ENCODE peak calls at places on chromosome 22, in four cellular contexts. I, S, J and Y are unnamed samples.

GRCh38 chr22:46069518-46070214 is 80.7 kb upstream of the PPARA start:
- DNase-seq in I (peak; percentile 94), S (peak; percentile 91), J (peak; percentile 91), Y (peak; percentile 95)

GRCh38 chr22:49023161-49023878 is 804.4 kb downstream of the BRD1 start:
- DNase-seq in I (no peak), S (no peak), J (peak; percentile 36), Y (no peak)

GRCh38 chr22:28560005-28560742 is 119.5 kb downstream of the TTC28 start:
- DNase-seq in I (no peak), S (peak; percentile 76), J (no peak), Y (no peak)

GRCh38 chr22:44838316-44839016 is 86.1 kb downstream of the ARHGAP8 start:
- DNase-seq in I (no peak), S (no peak), J (no peak), Y (no peak)

GRCh38 chr22:26283330-26283729 is 114.1 kb downstream of the SEZ6L start:
- DNase-seq in I (no peak), S (no peak), J (no peak), Y (no peak)

GRCh38 chr22:47205562-47205961 is 443.1 kb downstream of the TBC1D22A start:
- DNase-seq in I (peak; percentile 53), S (no peak), J (no peak), Y (no peak)

GRCh38 chr22:28955817-28956216 is 72.4 kb downstream of the ZNRF3 start:
- DNase-seq in I (no peak), S (peak; percentile 33), J (peak; percentile 78), Y (no peak)

GRCh38 chr22:32475428-32476010 is 908 bp downstream of the FBXO7 start:
- DNase-seq in I (peak; percentile 65), S (peak; percentile 51), J (peak; percentile 70), Y (peak; percentile 28)

GRCh38 chr22:29031236-29031982 is 30.2 kb downstream of the C22orf31 start:
- DNase-seq in I (peak; percentile 90), S (peak; percentile 99), J (peak; percentile 62), Y (peak; percentile 84)

GRCh38 chr22:48565901-48566501 is 1261.7 kb downstream of the BRD1 start:
- DNase-seq in I (no peak), S (no peak), J (no peak), Y (no peak)

GRCh38 chr22:30015846-30016245 is 64.4 kb upstream of the HORMAD2 start:
- DNase-seq in I (no peak), S (peak; percentile 93), J (no peak), Y (no peak)

GRCh38 chr22:45965565-45965962 is 11.4 kb downstream of the WNT7B start:
- DNase-seq in I (no peak), S (no peak), J (no peak), Y (no peak)

GRCh38 chr22:17872491-17872890 is 98.2 kb upstream of the BID start:
- DNase-seq in I (no peak), S (peak; percentile 68), J (no peak), Y (no peak)

GRCh38 chr22:48060266-48060665 is 1297.8 kb downstream of the TBC1D22A start:
- DNase-seq in I (no peak), S (no peak), J (no peak), Y (no peak)

GRCh38 chr22:46828323-46829139 is 66.1 kb downstream of the TBC1D22A start:
- DNase-seq in I (no peak), S (no peak), J (no peak), Y (no peak)

GRCh38 chr22:47395481-47395880 is 633.0 kb downstream of the TBC1D22A start:
- DNase-seq in I (no peak), S (peak; percentile 19), J (peak; percentile 42), Y (no peak)

GRCh38 chr22:45290410-45290936 is 5.7 kb downstream of the UPK3A start:
- DNase-seq in I (no peak), S (peak; percentile 54), J (peak; percentile 75), Y (peak; percentile 26)

GRCh38 chr22:42604403-42604802 is 10.3 kb downstream of the POLDIP3 start:
- DNase-seq in I (no peak), S (peak; percentile 59), J (no peak), Y (no peak)

GRCh38 chr22:25202290-25202921 is 2.7 kb downstream of the CRYBB3 start:
- DNase-seq in I (peak; percentile 63), S (peak; percentile 28), J (peak; percentile 72), Y (peak; percentile 78)

GRCh38 chr22:28600546-28601143 is 79.0 kb downstream of the TTC28 start:
- DNase-seq in I (no peak), S (peak; percentile 43), J (no peak), Y (peak; percentile 21)

GRCh38 chr22:46549971-46550641 is 12.7 kb upstream of the CELSR1 start:
- DNase-seq in I (no peak), S (no peak), J (no peak), Y (no peak)

GRCh38 chr22:41099036-41099435 is 6.6 kb downstream of the EP300 start:
- DNase-seq in I (no peak), S (no peak), J (no peak), Y (no peak)

GRCh38 chr22:17960695-17961442 is 63.5 kb downstream of the MICAL3 start:
- DNase-seq in I (no peak), S (no peak), J (no peak), Y (no peak)

GRCh38 chr22:17269224-17269606 is 50.0 kb upstream of the ADA2 start:
- DNase-seq in I (no peak), S (no peak), J (no peak), Y (no peak)

GRCh38 chr22:32518848-32519247 is 44.2 kb downstream of the FBXO7 start:
- DNase-seq in I (no peak), S (no peak), J (no peak), Y (no peak)

GRCh38 chr22:17984114-17984513 is 40.2 kb downstream of the MICAL3 start:
- DNase-seq in I (no peak), S (no peak), J (no peak), Y (no peak)

GRCh38 chr22:44538518-44539315 is 40.7 kb upstream of the RTL6 start:
- DNase-seq in I (no peak), S (no peak), J (no peak), Y (no peak)

GRCh38 chr22:49999901-50000586 is 12.5 kb downstream of the IL17REL start:
- DNase-seq in I (no peak), S (no peak), J (peak; percentile 39), Y (no peak)

GRCh38 chr22:34696557-34696956 is 369.4 kb upstream of the ISX start:
- DNase-seq in I (no peak), S (no peak), J (no peak), Y (no peak)

GRCh38 chr22:50260434-50260800 is 1.1 kb downstream of the MAPK12 start:
- DNase-seq in I (no peak), S (peak; percentile 27), J (no peak), Y (no peak)

GRCh38 chr22:26606611-26607010 is 11.2 kb downstream of the CRYBB1 start:
- DNase-seq in I (no peak), S (peak; percentile 86), J (no peak), Y (no peak)

GRCh38 chr22:44425356-44425755 is 72.7 kb downstream of the RTL6 start:
- DNase-seq in I (no peak), S (no peak), J (no peak), Y (no peak)

GRCh38 chr22:32994046-32994827 is 63.9 kb downstream of the SYN3 start:
- DNase-seq in I (no peak), S (no peak), J (no peak), Y (no peak)

GRCh38 chr22:43894122-43894521 is 2.3 kb upstream of the PNPLA5 start:
- DNase-seq in I (no peak), S (no peak), J (no peak), Y (no peak)

GRCh38 chr22:45441158-45441557 is 27.7 kb downstream of the RIBC2 start:
- DNase-seq in I (peak; percentile 77), S (peak; percentile 51), J (peak; percentile 65), Y (peak; percentile 73)

GRCh38 chr22:49367016-49367697 is 460.5 kb downstream of the BRD1 start:
- DNase-seq in I (peak; percentile 43), S (no peak), J (peak; percentile 23), Y (no peak)

GRCh38 chr22:31345331-31346254 is 553 bp downstream of the PATZ1 start:
- DNase-seq in I (peak; percentile 83), S (peak; percentile 84), J (peak; percentile 93), Y (peak; percentile 88)

GRCh38 chr22:20752104-20752741 is 21.7 kb upstream of the SERPIND1 start:
- DNase-seq in I (no peak), S (no peak), J (no peak), Y (no peak)

GRCh38 chr22:20752873-20753272 is 21.0 kb upstream of the SERPIND1 start:
- DNase-seq in I (no peak), S (no peak), J (no peak), Y (no peak)

GRCh38 chr22:20750461-20751184 is 23.3 kb upstream of the SERPIND1 start:
- DNase-seq in I (peak; percentile 69), S (peak; percentile 86), J (peak; percentile 75), Y (peak; percentile 64)

GRCh38 chr22:20749453-20749852 is 24.5 kb upstream of the SERPIND1 start:
- DNase-seq in I (no peak), S (no peak), J (no peak), Y (no peak)

GRCh38 chr22:20751185-20751851 is 22.6 kb upstream of the SERPIND1 start:
- DNase-seq in I (no peak), S (no peak), J (no peak), Y (no peak)
- TF ChIP-seq CTCF in I (no peak), S (no peak), J (no peak), Y (no peak)

GRCh38 chr22:36737776-36738175 is 34.2 kb upstream of the CACNG2 start:
- DNase-seq in I (peak; percentile 64), S (no peak), J (peak; percentile 61), Y (no peak)
- TF ChIP-seq CTCF in I (no peak), S (no peak), J (no peak), Y (no peak)

GRCh38 chr22:37044634-37045625 is 6.6 kb upstream of the KCTD17 start:
- DNase-seq in I (no peak), S (no peak), J (no peak), Y (no peak)

GRCh38 chr22:37046589-37046988 is 5.0 kb upstream of the KCTD17 start:
- DNase-seq in I (no peak), S (no peak), J (no peak), Y (no peak)

GRCh38 chr22:37045958-37046357 is 5.6 kb upstream of the KCTD17 start:
- DNase-seq in I (no peak), S (peak; percentile 53), J (no peak), Y (no peak)

GRCh38 chr22:37043214-37043827 is 8.2 kb upstream of the KCTD17 start:
- DNase-seq in I (no peak), S (no peak), J (no peak), Y (no peak)

GRCh38 chr22:37043828-37044538 is 7.6 kb upstream of the KCTD17 start:
- DNase-seq in I (no peak), S (peak; percentile 45), J (peak; percentile 91), Y (peak; percentile 90)
- TF ChIP-seq CTCF in I (peak; percentile 50), S (peak; percentile 34), J (peak; percentile 38), Y (peak; percentile 87)

DNA sequence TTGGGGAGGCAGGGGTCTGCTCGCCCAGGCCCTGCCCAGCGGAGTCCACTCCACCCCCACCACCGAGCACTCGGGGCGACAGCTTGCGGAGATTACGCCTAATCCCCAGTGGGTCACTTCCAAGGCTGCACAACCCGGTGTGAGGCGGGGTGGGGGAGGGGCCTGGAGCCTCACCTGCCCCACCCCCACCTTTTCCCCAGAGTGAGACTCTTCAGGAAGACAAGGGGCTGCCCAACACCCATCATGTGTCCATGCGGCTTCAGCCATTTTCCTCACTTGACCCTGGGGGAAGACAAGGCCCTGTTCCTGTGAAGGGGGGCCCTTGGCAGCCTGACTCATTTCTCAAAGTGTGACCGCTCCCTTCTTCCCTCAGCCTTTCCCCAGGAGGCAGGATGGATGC is 12.5 kb downstream of the SYNGR1 start:
- DNase-seq in I (no peak), S (no peak), J (no peak), Y (no peak)
- TF ChIP-seq CTCF in I (no peak), S (no peak), J (no peak), Y (no peak)

GRCh38 chr22:23888615-23889401 is 5.4 kb upstream of the MIF start:
- DNase-seq in I (no peak), S (peak; percentile 14), J (no peak), Y (no peak)
- TF ChIP-seq CTCF in I (no peak), S (no peak), J (no peak), Y (no peak)